ENCODE peak calls at places on chromosomes 7 and 10, in five cellular contexts. One of them, this sample, is unnamed.

GRCh38 chr7:118104812-118105441 is 79.0 kb upstream of the LSM8 start:
- DNase-seq in AG09309: no peak
- DNase-seq in cardiac fibroblast: peak
- DNase-seq in glutamatergic neuron: no peak
- DNase-seq in CD8-positive, alpha-beta T cell: no peak
- DNase-seq in this sample: no peak

GRCh38 chr10:119139464-119140067 is 25.9 kb downstream of the SFXN4 start:
- DNase-seq in CD8-positive, alpha-beta T cell: peak
- DNase-seq in glutamatergic neuron: peak
- DNase-seq in AG09309: no peak
- DNase-seq in cardiac fibroblast: peak
- DNase-seq in this sample: peak

GRCh38 chr10:48468866-48469511 is 135.9 kb downstream of the ARHGAP22 start:
- DNase-seq in AG09309: no peak
- DNase-seq in cardiac fibroblast: no peak
- DNase-seq in glutamatergic neuron: no peak
- DNase-seq in CD8-positive, alpha-beta T cell: peak
- DNase-seq in this sample: no peak

GRCh38 chr7:96184783-96185182 is 137.1 kb downstream of the SLC25A13 start:
- DNase-seq in cardiac fibroblast: no peak
- DNase-seq in AG09309: no peak
- DNase-seq in glutamatergic neuron: no peak
- DNase-seq in CD8-positive, alpha-beta T cell: no peak
- DNase-seq in this sample: no peak

GRCh38 chr7:86708334-86708733 is 64.6 kb downstream of the GRM3 start:
- DNase-seq in CD8-positive, alpha-beta T cell: no peak
- DNase-seq in glutamatergic neuron: no peak
- DNase-seq in cardiac fibroblast: no peak
- DNase-seq in AG09309: no peak
- DNase-seq in this sample: no peak

GRCh38 chr10:85724215-85724614 is 642.4 kb downstream of the GRID1 start:
- DNase-seq in AG09309: no peak
- DNase-seq in glutamatergic neuron: no peak
- DNase-seq in CD8-positive, alpha-beta T cell: no peak
- DNase-seq in cardiac fibroblast: no peak
- DNase-seq in this sample: no peak

GRCh38 chr10:131094406-131095108 is 217.0 kb downstream of the TCERG1L start:
- DNase-seq in AG09309: no peak
- DNase-seq in CD8-positive, alpha-beta T cell: no peak
- DNase-seq in cardiac fibroblast: no peak
- DNase-seq in glutamatergic neuron: no peak
- DNase-seq in this sample: no peak

GRCh38 chr10:125375210-125375609 is 214.8 kb upstream of the CTBP2 start:
- DNase-seq in CD8-positive, alpha-beta T cell: no peak
- DNase-seq in glutamatergic neuron: no peak
- DNase-seq in AG09309: no peak
- DNase-seq in cardiac fibroblast: peak
- DNase-seq in this sample: no peak

GRCh38 chr10:101250136-101250535 is 20.9 kb upstream of the LBX1 start:
- DNase-seq in cardiac fibroblast: no peak
- DNase-seq in glutamatergic neuron: no peak
- DNase-seq in AG09309: no peak
- DNase-seq in CD8-positive, alpha-beta T cell: no peak
- DNase-seq in this sample: no peak

GRCh38 chr10:96283351-96283750 is 12.0 kb upstream of the BLNK start:
- DNase-seq in AG09309: no peak
- DNase-seq in CD8-positive, alpha-beta T cell: no peak
- DNase-seq in glutamatergic neuron: no peak
- DNase-seq in cardiac fibroblast: no peak
- DNase-seq in this sample: no peak

GRCh38 chr10:35355971-35356724 is 19.8 kb downstream of the CCNY start:
- DNase-seq in AG09309: no peak
- DNase-seq in cardiac fibroblast: no peak
- DNase-seq in CD8-positive, alpha-beta T cell: no peak
- DNase-seq in glutamatergic neuron: no peak
- DNase-seq in this sample: no peak

GRCh38 chr7:12228024-12228423 is 16.9 kb downstream of the TMEM106B start:
- DNase-seq in AG09309: no peak
- DNase-seq in glutamatergic neuron: no peak
- DNase-seq in CD8-positive, alpha-beta T cell: no peak
- DNase-seq in cardiac fibroblast: no peak
- DNase-seq in this sample: no peak

GRCh38 chr7:29853072-29853471 is 46.8 kb downstream of the WIPF3 start:
- DNase-seq in AG09309: no peak
- DNase-seq in CD8-positive, alpha-beta T cell: no peak
- DNase-seq in cardiac fibroblast: no peak
- DNase-seq in glutamatergic neuron: no peak
- DNase-seq in this sample: no peak

GRCh38 chr7:122212754-122213153 is 68.7 kb upstream of the AASS start:
- DNase-seq in glutamatergic neuron: no peak
- DNase-seq in AG09309: no peak
- DNase-seq in cardiac fibroblast: no peak
- DNase-seq in CD8-positive, alpha-beta T cell: no peak
- DNase-seq in this sample: no peak

GRCh38 chr7:28157826-28158416 is 22.7 kb downstream of the JAZF1 start:
- DNase-seq in glutamatergic neuron: no peak
- DNase-seq in cardiac fibroblast: peak
- DNase-seq in AG09309: no peak
- DNase-seq in CD8-positive, alpha-beta T cell: no peak
- DNase-seq in this sample: no peak

GRCh38 chr10:119374236-119374635 is 166.9 kb downstream of the GRK5 start:
- DNase-seq in CD8-positive, alpha-beta T cell: no peak
- DNase-seq in AG09309: no peak
- DNase-seq in cardiac fibroblast: no peak
- DNase-seq in glutamatergic neuron: no peak
- DNase-seq in this sample: no peak

GRCh38 chr10:29613791-29614190 is 21.0 kb downstream of the SVIL start:
- DNase-seq in CD8-positive, alpha-beta T cell: no peak
- DNase-seq in AG09309: no peak
- DNase-seq in glutamatergic neuron: no peak
- DNase-seq in cardiac fibroblast: no peak
- DNase-seq in this sample: no peak

GRCh38 chr7:98165827-98166667 is 45.2 kb upstream of the BHLHA15 start:
- DNase-seq in AG09309: no peak
- DNase-seq in glutamatergic neuron: peak
- DNase-seq in cardiac fibroblast: peak
- DNase-seq in CD8-positive, alpha-beta T cell: peak
- DNase-seq in this sample: peak

GRCh38 chr10:98316661-98317060 is 48.7 kb upstream of the LOXL4 start:
- DNase-seq in CD8-positive, alpha-beta T cell: no peak
- DNase-seq in glutamatergic neuron: no peak
- DNase-seq in AG09309: no peak
- DNase-seq in cardiac fibroblast: peak
- DNase-seq in this sample: no peak

GRCh38 chr10:17237915-17238444 is 9.9 kb downstream of the VIM start:
- DNase-seq in glutamatergic neuron: no peak
- DNase-seq in CD8-positive, alpha-beta T cell: no peak
- DNase-seq in AG09309: no peak
- DNase-seq in cardiac fibroblast: peak
- DNase-seq in this sample: no peak

GRCh38 chr7:148368562-148368961 is 222.0 kb upstream of the C7orf33 start:
- DNase-seq in CD8-positive, alpha-beta T cell: no peak
- DNase-seq in cardiac fibroblast: no peak
- DNase-seq in glutamatergic neuron: no peak
- DNase-seq in AG09309: no peak
- DNase-seq in this sample: no peak

GRCh38 chr7:28641752-28642546 is 229.6 kb downstream of the CREB5 start:
- DNase-seq in glutamatergic neuron: no peak
- DNase-seq in CD8-positive, alpha-beta T cell: no peak
- DNase-seq in cardiac fibroblast: no peak
- DNase-seq in AG09309: no peak
- DNase-seq in this sample: no peak

GRCh38 chr7:66556177-66556548 is 72.5 kb upstream of the KCTD7 start:
- DNase-seq in cardiac fibroblast: no peak
- DNase-seq in CD8-positive, alpha-beta T cell: no peak
- DNase-seq in glutamatergic neuron: no peak
- DNase-seq in AG09309: no peak
- DNase-seq in this sample: no peak

GRCh38 chr10:89236221-89236620 is 15.4 kb downstream of the LIPA start:
- DNase-seq in cardiac fibroblast: no peak
- DNase-seq in CD8-positive, alpha-beta T cell: no peak
- DNase-seq in AG09309: peak
- DNase-seq in glutamatergic neuron: no peak
- DNase-seq in this sample: no peak

DNA sequence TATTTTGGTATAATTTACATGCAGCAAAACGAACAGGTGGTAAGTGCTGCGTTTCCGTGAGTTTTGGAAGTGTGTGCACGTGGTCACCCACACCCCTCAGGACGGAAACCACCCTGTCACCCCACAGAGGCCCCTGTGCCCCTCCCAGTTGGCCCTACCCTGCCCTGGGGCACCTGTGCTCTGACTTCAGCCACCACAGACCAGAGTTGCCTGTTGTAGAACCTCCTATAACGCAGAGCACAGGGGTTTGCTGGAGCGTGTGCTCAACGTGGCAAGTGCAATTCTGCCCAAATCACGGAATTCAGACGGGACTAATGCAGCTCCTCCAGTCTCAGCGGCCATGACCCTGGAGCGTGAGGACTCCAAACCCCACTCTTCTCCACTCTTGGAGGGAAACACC is 9.6 kb upstream of the CFAP46 start:
- DNase-seq in glutamatergic neuron: no peak
- DNase-seq in cardiac fibroblast: no peak
- DNase-seq in CD8-positive, alpha-beta T cell: no peak
- DNase-seq in AG09309: no peak
- DNase-seq in this sample: no peak
- TF ChIP-seq CTCF in glutamatergic neuron: no peak
- TF ChIP-seq CTCF in cardiac fibroblast: no peak
- TF ChIP-seq CTCF in CD8-positive, alpha-beta T cell: no peak
- TF ChIP-seq CTCF in AG09309: no peak
- TF ChIP-seq CTCF in this sample: no peak

GRCh38 chr10:67788028-67788886 is 49.7 kb downstream of the DNAJC12 start:
- DNase-seq in CD8-positive, alpha-beta T cell: peak
- DNase-seq in cardiac fibroblast: peak
- DNase-seq in glutamatergic neuron: peak
- DNase-seq in AG09309: no peak
- DNase-seq in this sample: peak
- TF ChIP-seq CTCF in CD8-positive, alpha-beta T cell: peak
- TF ChIP-seq CTCF in cardiac fibroblast: peak
- TF ChIP-seq CTCF in glutamatergic neuron: peak
- TF ChIP-seq CTCF in AG09309: peak
- TF ChIP-seq CTCF in this sample: peak

GRCh38 chr10:73814896-73815718 is 3.7 kb upstream of the NDST2 start:
- DNase-seq in AG09309: no peak
- DNase-seq in CD8-positive, alpha-beta T cell: no peak
- DNase-seq in cardiac fibroblast: peak
- DNase-seq in glutamatergic neuron: no peak
- DNase-seq in this sample: no peak
- TF ChIP-seq CTCF in AG09309: peak
- TF ChIP-seq CTCF in CD8-positive, alpha-beta T cell: no peak
- TF ChIP-seq CTCF in cardiac fibroblast: no peak
- TF ChIP-seq CTCF in glutamatergic neuron: peak
- TF ChIP-seq CTCF in this sample: peak

GRCh38 chr10:121293121-121293520 is 305.1 kb downstream of the FGFR2 start:
- DNase-seq in glutamatergic neuron: no peak
- DNase-seq in AG09309: no peak
- DNase-seq in CD8-positive, alpha-beta T cell: no peak
- DNase-seq in cardiac fibroblast: no peak
- DNase-seq in this sample: no peak
- TF ChIP-seq CTCF in glutamatergic neuron: no peak
- TF ChIP-seq CTCF in AG09309: no peak
- TF ChIP-seq CTCF in CD8-positive, alpha-beta T cell: no peak
- TF ChIP-seq CTCF in cardiac fibroblast: no peak
- TF ChIP-seq CTCF in this sample: no peak

This sample was measured in progenitor cell of endocrine pancreas.